ENCODE peak calls at places on chromosome 9, in five cellular contexts. F is MCF 10A, X is lower leg skin, Z is progenitor cell of endocrine pancreas, N is body of pancreas. S is an unnamed sample.

GRCh38 chr9:4293293-4293931 is 6.5 kb downstream of the GLIS3 start:
- DNase-seq in X (no peak), Z (no peak), F (peak), N (no peak), S (no peak)

GRCh38 chr9:128916204-128916603 is 4.6 kb upstream of the PHYHD1 start:
- DNase-seq in F (peak), Z (no peak), X (peak), N (peak), S (no peak)

GRCh38 chr9:88477300-88477751 is 57.7 kb upstream of the NXNL2 start:
- DNase-seq in Z (no peak), N (no peak), F (peak), X (no peak), S (no peak)

GRCh38 chr9:94577541-94577940 is 16.1 kb downstream of the FBP2 start:
- DNase-seq in N (no peak), Z (no peak), X (no peak), F (no peak), S (no peak)

GRCh38 chr9:130893250-130894101 is 3.1 kb downstream of the QRFP start:
- DNase-seq in N (peak), X (no peak), Z (no peak), F (peak), S (no peak)

GRCh38 chr9:71322311-71322710 is 200.9 kb upstream of the TRPM3 start:
- DNase-seq in Z (no peak), F (no peak), X (no peak), N (no peak), S (no peak)

GRCh38 chr9:90552317-90552716 is 90.3 kb downstream of the DIRAS2 start:
- DNase-seq in Z (no peak), N (no peak), F (no peak), X (no peak), S (no peak)

GRCh38 chr9:82598254-82599039 is 464.5 kb downstream of the RASEF start:
- DNase-seq in N (no peak), Z (no peak), F (no peak), X (no peak), S (no peak)

GRCh38 chr9:97510797-97511761 is 9.6 kb downstream of the TMOD1 start:
- DNase-seq in Z (no peak), X (no peak), N (no peak), F (peak), S (peak)

GRCh38 chr9:9341203-9341602 is 1271.6 kb downstream of the PTPRD start:
- DNase-seq in X (no peak), F (no peak), N (no peak), Z (no peak), S (no peak)

GRCh38 chr9:131714161-131714646 is 25.7 kb downstream of the RAPGEF1 start:
- DNase-seq in Z (no peak), F (peak), N (peak), X (peak), S (no peak)

GRCh38 chr9:90925581-90926257 is 124.1 kb downstream of the SYK start:
- DNase-seq in F (peak), X (peak), Z (no peak), N (no peak), S (no peak)

GRCh38 chr9:109014267-109015025 is 1.1 kb upstream of the CTNNAL1 start:
- DNase-seq in X (no peak), F (peak), Z (no peak), N (no peak), S (no peak)

GRCh38 chr9:126171641-126172040 is 155.0 kb upstream of the MVB12B start:
- DNase-seq in F (no peak), Z (no peak), N (no peak), X (peak), S (no peak)

GRCh38 chr9:70044450-70045307 is 1.0 kb downstream of the MAMDC2 start:
- DNase-seq in Z (no peak), N (no peak), X (peak), F (peak), S (no peak)

GRCh38 chr9:131650254-131650653 is 89.6 kb downstream of the RAPGEF1 start:
- DNase-seq in X (peak), N (peak), F (peak), Z (no peak), S (no peak)

GRCh38 chr9:18442629-18443491 is 31.1 kb upstream of the ADAMTSL1 start:
- DNase-seq in X (peak), N (peak), F (peak), Z (peak), S (peak)

GRCh38 chr9:127958728-127959127 is 21.1 kb upstream of the DPM2 start:
- DNase-seq in N (no peak), F (no peak), Z (no peak), X (no peak), S (no peak)

GRCh38 chr9:108748776-108749175 is 107.0 kb downstream of the ACTL7B start:
- DNase-seq in Z (no peak), X (no peak), F (no peak), N (no peak), S (no peak)

GRCh38 chr9:7303932-7304331 is 495.6 kb downstream of the DMAC1 start:
- DNase-seq in X (no peak), F (no peak), Z (no peak), N (no peak), S (no peak)

GRCh38 chr9:134172198-134173126 is 8.1 kb upstream of the RNU6ATAC start:
- DNase-seq in Z (no peak), X (no peak), F (no peak), N (no peak), S (no peak)

GRCh38 chr9:114035221-114035844 is 42.8 kb downstream of the AMBP start:
- DNase-seq in X (peak), F (no peak), Z (no peak), N (no peak), S (peak)

GRCh38 chr9:122325124-122325523 is 45.7 kb upstream of the PTGS1 start:
- DNase-seq in Z (no peak), X (no peak), N (no peak), F (no peak), S (no peak)